ENCODE peak calls at places on chromosome 1, in four cellular contexts. One of them, this sample, is unnamed.

GRCh38 chr1:61519631-61520030 is 205.3 kb downstream of the TM2D1 start:
- DNase-seq in lower lobe of right lung: no peak
- DNase-seq in adrenal gland: no peak
- DNase-seq in breast epithelium: no peak
- DNase-seq in this sample: no peak

GRCh38 chr1:206843626-206844025 is 21.8 kb upstream of the IL20 start:
- DNase-seq in lower lobe of right lung: no peak
- DNase-seq in adrenal gland: no peak
- DNase-seq in breast epithelium: no peak
- DNase-seq in this sample: no peak

GRCh38 chr1:93613895-93614294 is 67.7 kb downstream of the BCAR3 start:
- DNase-seq in lower lobe of right lung: no peak
- DNase-seq in adrenal gland: peak; percentile 70
- DNase-seq in breast epithelium: no peak
- DNase-seq in this sample: peak; percentile 56

GRCh38 chr1:156750932-156751723 is at the start of gene HDGF:
- DNase-seq in lower lobe of right lung: peak; percentile 80
- DNase-seq in adrenal gland: peak; percentile 65
- DNase-seq in breast epithelium: peak; percentile 67
- DNase-seq in this sample: peak; percentile 65

GRCh38 chr1:29973406-29973805 is 737.1 kb downstream of the PTPRU start:
- DNase-seq in lower lobe of right lung: no peak
- DNase-seq in adrenal gland: no peak
- DNase-seq in breast epithelium: no peak
- DNase-seq in this sample: no peak

GRCh38 chr1:53413175-53414001 is 45.8 kb upstream of the DMRTB1 start:
- DNase-seq in lower lobe of right lung: no peak
- DNase-seq in adrenal gland: no peak
- DNase-seq in breast epithelium: no peak
- DNase-seq in this sample: no peak

GRCh38 chr1:184212649-184213314 is 161.3 kb downstream of the TSEN15 start:
- DNase-seq in lower lobe of right lung: no peak
- DNase-seq in adrenal gland: peak; percentile 17
- DNase-seq in breast epithelium: no peak
- DNase-seq in this sample: no peak

GRCh38 chr1:156920233-156921052 is at the start of gene LRRC71:
- DNase-seq in lower lobe of right lung: peak; percentile 81
- DNase-seq in adrenal gland: peak; percentile 80
- DNase-seq in breast epithelium: peak; percentile 68
- DNase-seq in this sample: peak; percentile 74

GRCh38 chr1:116556289-116557006 is 14.4 kb downstream of the CD58 start:
- DNase-seq in lower lobe of right lung: peak; percentile 71
- DNase-seq in adrenal gland: peak; percentile 44
- DNase-seq in breast epithelium: no peak
- DNase-seq in this sample: no peak

GRCh38 chr1:95041491-95042165 is 31.1 kb downstream of the ALG14 start:
- DNase-seq in lower lobe of right lung: no peak
- DNase-seq in adrenal gland: peak; percentile 84
- DNase-seq in breast epithelium: no peak
- DNase-seq in this sample: no peak

GRCh38 chr1:200178340-200178739 is 150.8 kb downstream of the NR5A2 start:
- DNase-seq in lower lobe of right lung: no peak
- DNase-seq in adrenal gland: no peak
- DNase-seq in breast epithelium: no peak
- DNase-seq in this sample: no peak

DNA sequence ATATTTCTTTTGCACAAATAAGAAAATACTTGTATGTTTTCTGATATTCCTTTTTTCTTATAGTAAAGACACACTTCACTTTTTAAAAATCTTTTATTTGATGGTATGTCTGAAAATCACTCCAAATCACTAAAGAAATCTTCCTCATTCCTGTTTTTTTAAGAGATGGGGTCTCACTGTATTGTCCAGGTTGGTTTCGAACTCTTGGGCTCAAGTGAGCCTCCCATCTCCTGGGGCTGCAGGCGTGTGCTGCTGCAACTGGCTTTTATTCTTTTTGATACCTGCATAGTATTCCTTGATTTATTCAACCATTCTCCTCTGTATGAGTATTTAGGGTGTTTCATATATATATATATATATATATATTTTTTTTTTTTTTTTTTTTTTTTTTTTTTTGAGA is 88.1 kb downstream of the OSBPL9 start:
- DNase-seq in lower lobe of right lung: no peak
- DNase-seq in adrenal gland: no peak
- DNase-seq in breast epithelium: no peak
- DNase-seq in this sample: no peak
- H3K27ac ChIP-seq in lower lobe of right lung: no peak overlapping the region
- H3K27ac ChIP-seq in adrenal gland: no peak overlapping the region
- H3K27ac ChIP-seq in breast epithelium: no peak overlapping the region
- H3K27ac ChIP-seq in this sample: no peak overlapping the region

DNA sequence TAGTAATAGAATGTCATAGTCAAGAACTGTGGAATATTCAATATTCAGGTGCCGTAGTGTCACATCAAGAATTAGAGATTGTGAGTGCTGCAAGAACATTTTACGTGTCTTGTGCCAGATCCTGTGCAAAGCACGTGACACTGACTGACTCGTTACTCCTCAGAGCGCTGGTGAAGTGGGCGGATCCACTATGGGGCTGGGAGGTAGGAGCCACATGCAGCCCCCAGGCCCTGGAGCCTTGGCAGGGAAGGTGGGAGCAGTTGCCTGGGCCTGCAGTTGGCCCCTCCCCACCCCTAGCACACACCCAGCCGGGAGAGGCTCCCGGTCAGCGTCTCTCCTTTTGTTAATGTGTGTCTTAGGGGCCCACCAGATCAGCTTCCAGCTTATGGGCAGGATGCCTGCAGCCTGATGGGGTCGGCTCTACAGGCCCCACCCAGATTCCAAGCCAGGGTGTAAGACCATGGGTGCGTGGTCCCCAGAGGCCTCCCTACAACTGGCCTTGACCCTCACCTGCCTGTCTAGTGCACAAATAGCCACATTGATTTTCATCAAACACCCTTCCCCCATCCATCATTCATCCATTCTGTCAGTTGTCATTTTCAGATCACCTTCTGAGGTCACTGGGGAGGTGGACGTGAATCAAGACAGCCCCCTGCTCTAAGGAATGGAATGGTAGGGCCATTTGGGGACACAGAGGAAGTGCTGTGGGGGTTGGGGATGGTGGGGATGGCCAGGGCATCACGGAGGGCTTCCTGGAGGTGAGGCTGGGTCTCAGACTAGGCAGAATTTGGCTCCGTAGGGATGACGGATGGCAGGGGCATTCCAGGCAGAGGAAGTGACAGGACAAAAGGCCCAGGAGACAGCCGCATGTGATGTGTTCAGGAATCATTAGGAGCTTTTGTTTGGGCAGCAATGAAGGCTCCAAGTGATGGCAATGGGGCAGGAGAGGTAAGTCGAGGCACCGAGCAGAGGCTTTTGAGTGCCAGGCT is 118.7 kb downstream of the EPHB2 start:
- DNase-seq in lower lobe of right lung: no peak
- DNase-seq in adrenal gland: peak; percentile 40
- DNase-seq in breast epithelium: no peak
- DNase-seq in this sample: no peak
- H3K4me1 ChIP-seq in lower lobe of right lung: peaks cover 13% of the 10 kb centered on the region
- H3K4me1 ChIP-seq in adrenal gland: no peaks in the 10 kb centered on the region
- H3K4me1 ChIP-seq in breast epithelium: no peaks in the 10 kb centered on the region
- H3K4me1 ChIP-seq in this sample: no peaks in the 10 kb centered on the region

DNA sequence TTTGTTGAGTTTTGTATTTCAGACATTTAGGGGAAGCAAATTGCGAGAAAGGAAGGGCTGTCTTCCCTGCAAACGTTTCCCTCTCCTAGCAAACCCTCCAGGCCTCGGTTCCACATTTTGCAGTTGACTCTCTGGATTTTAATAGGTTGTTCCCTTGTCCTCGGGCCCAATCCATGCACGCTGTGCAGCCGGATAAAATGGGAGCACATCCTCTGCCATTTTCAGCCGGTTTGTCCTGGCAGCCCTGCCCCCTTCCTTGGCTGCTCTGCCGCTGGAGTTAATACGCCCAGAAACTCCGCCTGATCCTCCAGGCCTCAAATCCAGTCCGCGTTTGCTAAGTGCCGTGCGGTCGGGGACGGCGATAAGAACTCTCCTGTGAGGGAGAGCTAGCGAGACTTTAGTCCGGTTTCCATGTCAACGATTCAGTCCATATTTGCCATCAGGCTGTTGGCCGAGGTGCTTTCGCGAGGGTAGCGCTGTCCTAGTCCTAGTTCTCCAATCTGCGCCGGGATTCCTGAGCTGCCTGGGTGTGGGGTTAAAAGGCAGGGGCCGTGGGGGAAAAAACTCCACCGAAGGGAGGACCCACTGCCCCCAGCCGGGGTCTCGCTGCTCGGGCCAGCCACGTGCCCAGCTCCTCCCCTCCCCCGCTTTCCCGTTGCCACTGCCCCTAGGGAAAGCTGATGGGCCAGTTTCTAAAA is 2.9 kb upstream of the ARID1A start:
- DNase-seq in lower lobe of right lung: peak; percentile 94
- DNase-seq in adrenal gland: peak; percentile 95
- DNase-seq in breast epithelium: peak; percentile 94
- DNase-seq in this sample: peak; percentile 97
- TF ChIP-seq CTCF in lower lobe of right lung: no peak
- TF ChIP-seq CTCF in adrenal gland: peak; percentile 26
- TF ChIP-seq CTCF in breast epithelium: peak; percentile 5
- TF ChIP-seq CTCF in this sample: no peak

DNA sequence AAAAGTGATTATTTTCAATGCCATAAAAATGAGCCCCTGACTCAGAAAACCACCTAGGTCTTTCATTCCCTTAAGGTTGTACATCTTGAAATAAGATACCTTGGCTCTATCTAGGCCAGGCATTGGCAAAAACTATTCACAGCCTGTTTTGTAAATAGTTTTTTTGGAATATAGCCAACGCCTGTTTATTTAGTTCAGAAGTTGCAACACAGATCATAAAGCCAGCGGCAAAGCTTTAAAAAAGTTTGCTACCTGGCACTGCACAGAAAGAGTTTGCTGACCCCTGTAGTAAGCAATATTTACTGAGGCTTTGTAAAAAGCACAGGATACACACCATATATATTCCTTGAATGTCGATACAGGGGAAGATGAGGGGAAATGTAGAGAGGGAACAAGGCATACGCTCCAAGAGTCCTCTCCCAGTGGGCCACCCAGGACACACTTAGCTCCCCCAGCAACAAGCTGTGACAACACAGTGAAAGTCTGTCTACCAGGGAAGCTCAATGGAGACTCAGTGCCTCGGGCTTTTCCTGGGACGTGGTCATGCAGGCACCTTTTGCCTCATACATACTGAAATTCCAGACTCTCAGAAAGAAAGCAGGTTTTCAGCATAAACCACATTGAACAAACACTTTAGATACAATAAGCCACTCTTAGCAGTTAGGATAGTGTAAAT is 20.5 kb downstream of the TARBP1 start:
- DNase-seq in lower lobe of right lung: no peak
- DNase-seq in adrenal gland: no peak
- DNase-seq in breast epithelium: peak; percentile 64
- DNase-seq in this sample: no peak
- H3K27ac ChIP-seq in lower lobe of right lung: no peak overlapping the region
- H3K27ac ChIP-seq in adrenal gland: no peak overlapping the region
- H3K27ac ChIP-seq in breast epithelium: peak overlapping the region; percentile 62
- H3K27ac ChIP-seq in this sample: peak overlapping the region; percentile 18

DNA sequence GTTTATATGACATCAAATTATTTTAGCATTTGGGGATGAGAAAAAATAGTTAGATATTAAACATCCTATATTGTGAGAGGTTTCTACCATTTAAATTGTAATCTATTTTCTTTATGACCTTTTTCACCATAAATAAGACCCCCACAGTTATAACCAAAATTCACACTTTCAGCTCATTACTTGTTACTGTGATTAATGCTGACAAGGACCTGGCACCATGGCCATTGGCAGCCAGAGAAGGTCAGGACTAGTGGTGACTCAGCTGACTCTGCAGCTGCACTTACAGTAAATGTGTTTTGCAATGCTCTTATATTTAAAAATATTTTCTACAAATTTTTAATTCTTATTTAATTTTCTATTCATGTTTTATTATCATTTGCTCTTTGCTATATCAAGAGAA is 133.3 kb upstream of the C1orf105 start:
- DNase-seq in lower lobe of right lung: no peak
- DNase-seq in adrenal gland: peak; percentile 92
- DNase-seq in breast epithelium: no peak
- DNase-seq in this sample: no peak
- H3K4me1 ChIP-seq in lower lobe of right lung: no peaks in the 10 kb centered on the region
- H3K4me1 ChIP-seq in adrenal gland: peaks cover 7% of the 10 kb centered on the region
- H3K4me1 ChIP-seq in breast epithelium: peaks cover 4% of the 10 kb centered on the region
- H3K4me1 ChIP-seq in this sample: no peaks in the 10 kb centered on the region

GRCh38 chr1:212760126-212760823 is 31.3 kb downstream of the NSL1 start:
- DNase-seq in lower lobe of right lung: no peak
- DNase-seq in adrenal gland: no peak
- DNase-seq in breast epithelium: no peak
- DNase-seq in this sample: no peak
- TF ChIP-seq CTCF in lower lobe of right lung: peak; percentile 26
- TF ChIP-seq CTCF in adrenal gland: no peak
- TF ChIP-seq CTCF in breast epithelium: no peak
- TF ChIP-seq CTCF in this sample: no peak

GRCh38 chr1:115164940-115165718 is 75.8 kb upstream of the TSPAN2 start:
- DNase-seq in lower lobe of right lung: no peak
- DNase-seq in adrenal gland: no peak
- DNase-seq in breast epithelium: no peak
- DNase-seq in this sample: no peak
- H3K27ac ChIP-seq in lower lobe of right lung: no peak overlapping the region
- H3K27ac ChIP-seq in adrenal gland: peak overlapping the region; percentile 49
- H3K27ac ChIP-seq in breast epithelium: no peak overlapping the region
- H3K27ac ChIP-seq in this sample: no peak overlapping the region

DNA sequence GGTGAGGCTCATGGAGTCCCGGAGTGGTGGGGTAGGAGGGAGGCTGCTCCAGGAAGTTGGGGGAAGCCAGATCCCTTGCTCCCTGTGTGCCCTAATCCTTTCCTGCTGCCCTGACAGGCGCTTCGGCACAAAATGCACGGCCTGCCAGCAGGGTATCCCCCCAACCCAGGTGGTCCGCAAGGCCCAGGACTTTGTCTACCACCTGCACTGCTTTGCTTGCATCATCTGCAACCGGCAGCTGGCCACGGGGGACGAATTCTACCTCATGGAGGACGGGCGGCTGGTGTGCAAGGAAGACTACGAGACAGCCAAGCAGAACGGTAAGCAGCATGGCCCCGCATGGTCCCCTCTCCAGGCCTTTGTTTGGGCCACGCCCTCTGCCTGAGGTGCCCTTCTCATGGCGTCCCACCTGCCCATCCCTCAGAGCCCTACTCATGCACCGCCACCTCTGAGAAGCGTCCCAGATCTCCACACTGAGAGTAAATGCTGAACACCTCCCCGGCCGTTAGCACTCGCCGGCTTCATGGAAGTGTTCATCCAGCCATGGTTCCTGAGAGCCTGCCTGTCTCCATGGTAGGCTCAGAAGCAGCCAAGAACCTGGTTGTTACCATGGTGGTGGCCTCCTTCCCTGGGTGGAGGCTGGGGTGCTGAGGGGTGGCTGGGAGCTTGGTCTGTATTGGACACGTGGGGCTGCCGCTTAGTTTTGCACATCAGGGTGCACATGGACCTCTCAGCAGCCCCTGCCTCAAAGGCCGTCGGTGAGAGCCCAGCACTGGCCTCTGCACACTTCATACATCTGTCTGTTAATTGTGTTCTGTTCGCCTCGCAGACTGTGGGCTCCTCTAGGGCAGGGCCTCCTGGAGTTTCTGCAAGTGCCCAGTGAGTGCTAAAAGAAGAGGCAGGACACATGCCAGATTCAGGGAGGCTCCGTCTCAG is 36.5 kb downstream of the LHX4 start:
- DNase-seq in lower lobe of right lung: no peak
- DNase-seq in adrenal gland: no peak
- DNase-seq in breast epithelium: no peak
- DNase-seq in this sample: no peak
- H3K4me1 ChIP-seq in lower lobe of right lung: no peaks in the 10 kb centered on the region
- H3K4me1 ChIP-seq in adrenal gland: no peaks in the 10 kb centered on the region
- H3K4me1 ChIP-seq in breast epithelium: no peaks in the 10 kb centered on the region
- H3K4me1 ChIP-seq in this sample: peaks cover 13% of the 10 kb centered on the region

This sample was measured in right lobe of liver.